ENCODE peak calls at places on chromosomes 3 and 15, in ten cellular contexts. R, I, Z, D, U, S, N, B, K and L are unnamed samples.
A peak's percentile ranks its signal among the peaks of the same experiment; 100 is the strongest.

GRCh38 chr15:83356516-83357399 is 72.3 kb upstream of the BNC1 start:
- DNase-seq in D (no peak), R (no peak), K (no peak), I (no peak), N (no peak), B (no peak), S (no peak), U (no peak), Z (no peak), L (no peak)

GRCh38 chr3:40086890-40087884 is 222.3 kb upstream of the EIF1B start:
- DNase-seq in Z (no peak), I (no peak), R (peak; percentile 29), B (no peak), D (no peak), N (no peak), U (peak; percentile 60), S (no peak), K (no peak), L (no peak)

GRCh38 chr15:83626171-83626802 is 27.6 kb upstream of the ADAMTSL3 start:
- DNase-seq in U (no peak), I (no peak), R (no peak), S (no peak), K (no peak), D (no peak), Z (no peak), N (no peak), B (no peak), L (no peak)

GRCh38 chr3:194137314-194138097 is 1.6 kb downstream of the HES1 start:
- DNase-seq in I (peak; percentile 60), S (peak; percentile 69), N (peak; percentile 77), U (no peak), B (no peak), R (peak; percentile 74), K (peak; percentile 94), D (peak; percentile 74), Z (no peak), L (no peak)

GRCh38 chr3:49805884-49806701 is 3.0 kb downstream of the INKA1 start:
- DNase-seq in K (peak; percentile 89), N (no peak), S (peak; percentile 33), R (peak; percentile 44), Z (peak; percentile 56), B (no peak), I (no peak), U (no peak), D (peak; percentile 67), L (no peak)

GRCh38 chr3:66442254-66443249 is 58.3 kb downstream of the LRIG1 start:
- DNase-seq in R (peak; percentile 78), B (no peak), N (peak; percentile 81), U (no peak), K (no peak), D (no peak), Z (no peak), I (no peak), S (no peak), L (peak; percentile 80)

GRCh38 chr3:122681294-122682015 is 816 bp downstream of the PARP14 start:
- DNase-seq in B (no peak), I (no peak), U (no peak), N (no peak), S (peak; percentile 7), R (no peak), D (peak; percentile 21), Z (no peak), K (peak; percentile 79), L (no peak)

GRCh38 chr3:195557327-195557726 is 14.2 kb upstream of the PPP1R2 start:
- DNase-seq in S (no peak), K (no peak), R (no peak), Z (no peak), D (no peak), N (no peak), I (no peak), U (no peak), B (no peak), L (no peak)

GRCh38 chr3:123841476-123842238 is 42.5 kb downstream of the MYLK start:
- DNase-seq in N (no peak), I (no peak), D (no peak), S (no peak), R (no peak), U (no peak), Z (no peak), B (no peak), K (no peak), L (no peak)

GRCh38 chr3:140756240-140757016 is 78.6 kb downstream of the TRIM42 start:
- DNase-seq in S (no peak), Z (no peak), I (peak; percentile 26), N (no peak), K (no peak), R (no peak), D (no peak), U (no peak), B (no peak), L (no peak)

GRCh38 chr15:101092186-101092866 is 159.5 kb downstream of the CHSY1 start:
- DNase-seq in D (no peak), S (no peak), R (no peak), K (no peak), U (no peak), Z (no peak), N (no peak), B (no peak), I (no peak), L (no peak)

GRCh38 chr15:89630974-89631901 is 24.0 kb downstream of the KIF7 start:
- DNase-seq in R (no peak), U (peak; percentile 39), Z (no peak), D (peak; percentile 20), N (peak; percentile 21), I (no peak), B (no peak), S (no peak), K (no peak), L (peak; percentile 69)

GRCh38 chr15:89630260-89630659 is 25.0 kb downstream of the KIF7 start:
- DNase-seq in I (no peak), R (no peak), N (peak; percentile 22), U (no peak), B (no peak), K (no peak), D (no peak), Z (no peak), S (peak; percentile 6), L (peak; percentile 60)

GRCh38 chr15:89631902-89632264 is 23.4 kb downstream of the KIF7 start:
- DNase-seq in B (no peak), D (peak; percentile 34), Z (no peak), U (peak; percentile 85), S (no peak), N (no peak), I (no peak), R (no peak), K (no peak), L (no peak)

GRCh38 chr15:89633585-89633984 is 21.7 kb downstream of the KIF7 start:
- DNase-seq in B (no peak), U (no peak), R (no peak), N (peak; percentile 13), Z (no peak), I (no peak), D (no peak), K (no peak), S (no peak), L (peak; percentile 56)

GRCh38 chr15:89632563-89633430 is 22.5 kb downstream of the KIF7 start:
- DNase-seq in N (peak; percentile 52), Z (no peak), I (no peak), U (no peak), B (no peak), R (no peak), K (no peak), S (no peak), D (peak; percentile 14), L (no peak)
- TF ChIP-seq POLR2AphosphoS5 in N (no peak), Z (no peak), I (no peak), U (no peak), B (no peak), R (no peak), K (no peak), S (no peak), D (no peak), L (no peak)

DNA sequence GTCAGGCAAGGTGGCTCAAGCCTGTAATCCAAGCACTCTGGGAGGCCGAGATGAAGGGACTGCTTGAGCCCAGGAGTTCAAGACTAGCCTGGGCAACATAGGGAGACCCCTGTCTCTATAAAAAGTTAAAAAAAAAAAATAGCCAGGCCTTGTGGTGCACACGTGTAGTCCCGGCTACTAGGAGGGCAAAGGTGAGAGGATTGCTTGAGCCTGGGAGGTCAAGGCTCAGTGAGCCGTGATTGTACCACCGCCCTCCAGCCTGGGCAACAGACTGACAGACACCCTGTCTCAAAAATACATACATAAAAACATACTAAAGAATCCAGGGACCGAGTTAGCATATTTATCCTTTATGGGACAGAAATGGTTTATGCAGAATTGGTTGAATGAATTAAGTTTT is 13.8 kb downstream of the SIAH2 start:
- DNase-seq in Z (no peak), I (no peak), B (no peak), K (no peak), N (no peak), R (no peak), D (no peak), U (no peak), S (no peak), L (peak; percentile 6)
- TF ChIP-seq POLR2AphosphoS5 in Z (no peak), I (no peak), B (no peak), K (no peak), N (no peak), R (no peak), D (no peak), U (no peak), S (no peak), L (no peak)

DNA sequence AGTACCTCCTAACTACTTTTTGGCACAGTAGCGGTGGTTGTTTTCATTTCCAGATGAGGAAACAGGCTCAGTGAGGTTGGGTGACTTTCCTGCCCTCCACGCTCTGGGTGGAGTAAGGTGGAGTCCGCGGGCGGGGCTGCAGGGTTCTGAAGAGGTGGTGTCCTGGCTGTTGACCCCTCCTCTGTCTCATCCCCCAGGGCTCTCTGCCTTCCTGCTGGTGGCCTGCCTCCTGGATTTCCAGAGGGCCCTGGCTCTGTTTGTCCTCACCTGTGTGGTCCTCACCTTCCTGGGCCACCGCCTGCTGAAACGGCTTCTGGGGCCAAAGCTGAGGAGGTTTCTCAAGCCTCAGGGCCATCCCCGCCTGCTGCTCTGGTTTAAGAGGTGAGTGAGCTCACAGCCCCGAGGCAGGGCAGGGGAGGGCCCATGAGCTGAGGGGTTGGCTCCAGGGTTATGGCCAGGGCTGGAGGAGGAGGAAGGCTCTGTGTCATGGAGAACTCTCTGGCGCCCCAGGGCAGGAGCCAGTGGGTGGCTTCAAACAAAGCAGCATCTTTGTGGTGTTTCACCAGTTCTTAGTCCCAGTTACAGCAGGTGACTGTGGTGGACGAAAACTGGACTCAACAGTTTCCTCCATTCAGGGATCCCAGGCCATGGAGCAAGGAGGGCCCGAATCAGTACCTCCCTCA is 10.4 kb downstream of the SLC28A1 start:
- DNase-seq in B (no peak), U (no peak), N (no peak), I (no peak), S (no peak), R (no peak), K (peak; percentile 54), Z (no peak), D (no peak), L (no peak)
- TF ChIP-seq POLR2AphosphoS5 in B (no peak), U (no peak), N (no peak), I (no peak), S (no peak), R (no peak), K (no peak), Z (no peak), D (no peak), L (no peak)

DNA sequence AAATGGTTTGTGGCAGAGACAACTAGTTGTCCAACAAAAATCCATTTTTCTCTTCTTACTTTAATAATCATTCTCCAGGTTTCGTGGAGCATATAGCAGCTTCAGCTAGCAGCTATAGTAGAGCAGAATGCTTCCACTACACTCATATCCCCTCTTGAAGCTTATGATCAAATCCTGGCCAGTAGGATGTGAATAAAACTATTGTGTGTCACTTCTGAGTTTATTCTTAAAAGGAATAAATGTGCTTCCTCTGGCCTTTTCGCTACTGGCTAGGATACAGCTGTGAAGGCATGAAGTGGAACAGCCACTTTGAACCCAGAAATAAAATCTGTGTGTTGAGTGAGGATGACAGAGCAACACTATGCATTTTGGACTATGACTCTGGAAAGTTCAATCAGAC is 7.8 kb upstream of the CPOX start:
- DNase-seq in D (no peak), N (no peak), U (no peak), K (no peak), Z (no peak), I (no peak), B (no peak), R (no peak), S (no peak), L (no peak)
- TF ChIP-seq POLR2AphosphoS5 in D (no peak), N (no peak), U (no peak), K (no peak), Z (no peak), I (no peak), B (no peak), R (no peak), S (no peak), L (no peak)